ENCODE peak calls at places on chromosomes 7 and 10, in ten cellular contexts. O, T, Q, Z, H, G, F, A, B and Y are unnamed samples.

GRCh38 chr7:468681-469590 is 50.7 kb downstream of the PDGFA start:
- DNase-seq in Z (no peak), G (peak), F (no peak), Q (no peak), T (peak), B (peak), A (no peak), O (no peak), H (peak), Y (peak)

GRCh38 chr10:29105516-29106215 is 183.2 kb upstream of the LYZL1 start:
- DNase-seq in A (no peak), Z (no peak), H (peak), T (peak), O (no peak), F (no peak), G (peak), B (peak), Q (peak), Y (no peak)

GRCh38 chr7:98278936-98279335 is 2.5 kb upstream of the BRI3 start:
- DNase-seq in G (no peak), H (no peak), Q (no peak), T (no peak), Z (no peak), F (no peak), O (no peak), B (no peak), A (no peak), Y (no peak)

GRCh38 chr7:601573-602340 is 82.1 kb upstream of the PDGFA start:
- DNase-seq in Q (no peak), H (no peak), T (peak), G (no peak), Z (no peak), F (no peak), A (peak), O (peak), B (no peak), Y (no peak)

GRCh38 chr7:10429516-10429915 is 544.2 kb upstream of the PHF14 start:
- DNase-seq in T (no peak), Q (no peak), O (no peak), G (no peak), B (no peak), Z (no peak), F (peak), A (no peak), H (no peak), Y (no peak)

GRCh38 chr10:95290801-95291633 is at the start of gene PDLIM1:
- DNase-seq in Q (peak), O (peak), G (peak), B (no peak), F (no peak), T (peak), Z (no peak), A (peak), H (peak), Y (peak)

GRCh38 chr10:129888784-129889616 is 75.1 kb downstream of the EBF3 start:
- DNase-seq in T (peak), Q (peak), A (peak), B (no peak), F (peak), Z (no peak), H (peak), O (peak), G (no peak), Y (peak)

GRCh38 chr10:43252785-43253341 is 14.0 kb downstream of the RASGEF1A start:
- DNase-seq in F (no peak), G (no peak), H (no peak), B (no peak), O (peak), Q (no peak), A (no peak), T (no peak), Z (no peak), Y (peak)

GRCh38 chr7:121081327-121081936 is 92.9 kb downstream of the CPED1 start:
- DNase-seq in O (no peak), B (peak), H (peak), Z (peak), A (no peak), T (peak), Q (peak), F (peak), G (peak), Y (peak)

GRCh38 chr10:114683593-114683992 is 25.5 kb upstream of the ABLIM1 start:
- DNase-seq in Z (no peak), B (no peak), O (no peak), H (no peak), G (no peak), A (peak), Q (no peak), T (no peak), F (no peak), Y (no peak)

GRCh38 chr7:146150153-146150552 is 33.6 kb downstream of the CNTNAP2 start:
- DNase-seq in O (no peak), G (no peak), H (no peak), B (peak), A (no peak), F (no peak), Q (no peak), Z (no peak), T (peak), Y (no peak)

GRCh38 chr7:2716906-2717292 is 28.9 kb downstream of the AMZ1 start:
- DNase-seq in Z (no peak), A (no peak), B (no peak), F (no peak), Q (no peak), O (no peak), G (no peak), T (no peak), H (no peak), Y (peak)
- H3K4me3 ChIP-seq in Z (no peak), A (no peak), B (no peak), F (no peak), Q (no peak), O (no peak), G (no peak), T (no peak), H (no peak), Y (no peak)

DNA sequence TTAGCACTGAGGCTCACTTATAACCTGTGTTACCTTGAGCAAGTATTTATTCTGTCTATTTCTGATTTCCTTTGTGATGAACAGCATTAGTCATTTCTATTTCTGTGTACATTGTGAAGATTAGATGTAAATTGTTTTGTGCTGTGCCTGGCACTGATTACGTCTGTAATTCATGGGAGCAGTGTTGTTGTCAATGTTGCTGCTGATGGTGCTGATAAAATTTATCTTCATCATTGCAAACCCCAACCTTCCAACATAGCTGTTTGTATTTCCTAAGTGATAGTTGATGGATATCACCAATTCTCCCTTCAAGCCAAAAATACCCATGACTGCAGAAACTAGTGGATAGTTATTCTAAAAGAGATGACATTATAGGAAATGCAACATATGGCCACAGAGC is 400.5 kb upstream of the GRM3 start:
- DNase-seq in B (no peak), O (no peak), H (no peak), G (no peak), Q (no peak), A (no peak), Z (no peak), F (no peak), T (no peak), Y (no peak)
- H3K4me3 ChIP-seq in B (no peak), O (no peak), H (no peak), G (no peak), Q (no peak), A (no peak), Z (no peak), F (no peak), T (no peak), Y (no peak)

GRCh38 chr10:58268454-58268945 is 462 bp upstream of the CISD1 start:
- DNase-seq in H (no peak), G (no peak), T (no peak), Q (no peak), F (no peak), B (no peak), A (no peak), O (no peak), Z (no peak), Y (no peak)
- H3K4me3 ChIP-seq in H (peak), G (peak), T (peak), Q (peak), F (peak), B (peak), A (peak), O (peak), Z (peak), Y (peak)

DNA sequence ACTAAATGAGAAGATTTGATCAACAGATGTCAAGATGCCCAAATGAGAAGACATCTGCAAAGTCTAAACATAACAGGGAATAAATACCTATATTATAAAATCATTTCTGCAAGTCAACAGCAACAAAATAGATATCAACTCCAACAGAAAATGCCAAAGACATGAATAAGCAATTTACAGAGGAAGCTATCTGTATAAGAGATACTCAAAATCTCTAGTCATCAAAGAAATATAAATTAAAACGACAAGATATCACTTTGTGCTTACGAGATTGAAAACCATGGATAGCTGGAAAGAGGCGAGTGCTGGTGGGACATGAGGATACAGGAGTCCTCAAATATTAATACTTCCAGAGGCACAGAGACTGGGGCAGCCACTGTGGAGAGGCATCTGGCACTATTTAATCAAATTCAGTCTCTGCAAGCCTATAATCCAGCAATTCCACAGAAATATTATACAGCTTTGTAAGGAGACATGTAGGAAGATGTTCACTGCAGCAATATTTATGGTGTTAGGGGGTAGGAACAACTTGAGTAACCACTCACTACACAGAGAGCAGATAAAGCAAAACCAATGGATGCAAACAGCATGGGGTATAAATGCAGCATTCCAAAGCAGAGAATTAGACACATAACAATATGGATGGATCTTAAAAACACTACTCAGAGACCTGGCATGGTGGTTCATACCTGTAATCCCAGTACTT is 4.8 kb downstream of the DNMBP start:
- DNase-seq in H (no peak), Z (no peak), F (no peak), Q (no peak), O (no peak), T (peak), A (no peak), B (no peak), G (no peak), Y (no peak)
- H3K4me3 ChIP-seq in H (peak), Z (peak), F (no peak), Q (peak), O (no peak), T (peak), A (no peak), B (peak), G (peak), Y (no peak)

DNA sequence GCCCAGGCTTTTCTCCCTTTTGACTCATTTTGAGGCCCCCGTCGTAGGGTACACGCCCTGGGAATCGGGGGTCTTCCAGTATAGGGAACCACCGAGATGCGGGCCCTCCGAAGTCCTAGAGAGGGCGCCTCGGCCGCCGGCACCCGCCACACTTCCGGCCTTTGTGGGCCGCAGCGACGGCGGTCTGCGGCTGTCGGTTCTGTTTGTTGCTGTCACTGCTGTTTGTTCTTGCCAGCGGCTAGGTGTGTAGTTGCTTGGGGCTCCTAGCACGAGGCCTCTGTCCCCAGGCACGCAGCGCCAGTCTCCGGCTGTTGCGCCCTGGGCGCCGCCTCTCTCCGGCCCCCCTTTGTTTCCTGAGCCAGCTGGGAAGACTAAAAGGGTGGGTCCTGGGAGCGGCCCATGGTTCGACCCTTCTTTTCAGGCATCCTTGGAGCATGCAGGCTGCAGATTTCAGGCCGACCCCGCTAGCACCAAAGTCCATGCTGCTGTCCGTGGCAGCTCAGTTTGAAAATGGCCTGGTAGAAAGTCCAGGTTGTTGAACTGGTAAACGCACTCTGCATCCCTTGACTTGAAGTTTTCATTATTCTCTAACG is 17.8 kb upstream of the ZKSCAN1 start:
- DNase-seq in T (peak), F (peak), Q (no peak), H (peak), Z (no peak), O (no peak), B (no peak), A (peak), G (no peak), Y (peak)
- H3K4me3 ChIP-seq in T (peak), F (no peak), Q (no peak), H (peak), Z (no peak), O (peak), B (peak), A (peak), G (peak), Y (peak)

GRCh38 chr10:54722075-54722474 is 79.0 kb downstream of the PCDH15 start:
- DNase-seq in T (no peak), F (no peak), B (no peak), O (no peak), A (no peak), Z (no peak), G (no peak), H (no peak), Q (no peak), Y (no peak)
- H3K4me3 ChIP-seq in T (no peak), F (no peak), B (no peak), O (no peak), A (no peak), Z (no peak), G (no peak), H (no peak), Q (no peak), Y (no peak)

DNA sequence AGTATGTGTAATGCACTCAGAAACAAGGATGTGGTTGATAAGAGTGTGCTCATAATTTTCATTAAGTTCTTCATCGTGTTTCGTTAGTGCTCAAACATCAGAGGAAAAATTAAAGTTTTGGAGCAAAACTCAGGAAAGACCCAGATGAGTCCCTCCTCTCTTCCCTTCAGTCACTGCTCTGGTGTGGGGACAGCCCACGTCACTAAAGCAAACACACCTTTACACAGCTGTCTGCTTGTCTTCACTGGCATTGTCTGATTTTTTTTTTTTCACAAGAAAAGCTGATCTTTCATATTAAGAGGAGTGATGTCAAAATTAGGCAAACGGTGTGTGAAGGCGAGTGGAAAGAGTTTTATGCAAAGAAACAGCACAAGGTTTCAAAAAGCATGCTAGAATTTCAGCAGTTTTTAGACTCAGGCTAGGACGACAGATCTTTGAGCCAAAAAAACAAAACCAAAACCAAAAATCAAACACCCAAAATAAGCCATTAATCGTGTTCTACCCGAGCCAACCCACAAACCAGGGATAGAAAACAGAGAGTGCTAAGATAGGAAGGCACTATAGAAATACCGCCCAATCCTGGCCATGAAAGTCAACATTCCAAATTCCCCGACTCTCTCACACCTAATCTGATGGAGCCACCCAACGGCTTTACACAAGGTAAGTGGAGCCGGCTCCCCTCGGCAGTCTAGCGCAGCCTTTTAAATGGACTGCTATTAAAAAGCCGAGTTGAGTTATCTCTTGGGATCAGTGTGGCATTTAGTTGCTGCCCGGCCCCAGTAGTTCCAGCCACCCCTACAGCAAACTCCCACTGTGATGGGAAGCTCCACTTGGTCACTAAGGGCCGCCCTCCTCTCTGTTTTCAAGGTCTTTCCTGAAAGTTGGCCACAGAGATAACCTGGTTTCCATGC is 27.9 kb upstream of the GATA3 start:
- DNase-seq in Z (no peak), T (no peak), F (no peak), A (no peak), B (no peak), Q (no peak), O (no peak), H (no peak), G (no peak), Y (peak)
- H3K4me3 ChIP-seq in Z (no peak), T (no peak), F (no peak), A (no peak), B (peak), Q (peak), O (no peak), H (peak), G (no peak), Y (no peak)

GRCh38 chr10:123157210-123157609 is 3.0 kb downstream of the BUB3 start:
- DNase-seq in B (no peak), Z (no peak), F (no peak), T (peak), O (no peak), A (no peak), Q (no peak), H (peak), G (peak), Y (no peak)
- H3K4me3 ChIP-seq in B (no peak), Z (no peak), F (no peak), T (no peak), O (no peak), A (no peak), Q (peak), H (no peak), G (peak), Y (no peak)

GRCh38 chr10:11180228-11180627 is 162.6 kb downstream of the CELF2 start:
- DNase-seq in O (no peak), B (no peak), A (no peak), G (no peak), Z (no peak), F (no peak), Q (no peak), T (no peak), H (no peak), Y (no peak)

GRCh38 chr10:11177926-11178453 is 160.3 kb downstream of the CELF2 start:
- DNase-seq in G (no peak), H (no peak), A (no peak), F (no peak), Q (no peak), B (no peak), O (no peak), T (no peak), Z (no peak), Y (no peak)

GRCh38 chr10:11181996-11182395 is 164.3 kb downstream of the CELF2 start:
- DNase-seq in Z (no peak), O (peak), T (no peak), B (no peak), Q (no peak), F (no peak), G (peak), A (peak), H (no peak), Y (no peak)

GRCh38 chr10:11178606-11179221 is 161.0 kb downstream of the CELF2 start:
- DNase-seq in H (peak), Q (no peak), O (no peak), G (peak), Z (no peak), B (peak), T (no peak), F (no peak), A (peak), Y (no peak)

GRCh38 chr10:11179231-11180105 is 161.8 kb downstream of the CELF2 start:
- DNase-seq in Q (no peak), B (no peak), F (no peak), H (no peak), Z (no peak), A (no peak), O (no peak), T (no peak), G (no peak), Y (no peak)
- H3K4me3 ChIP-seq in Q (no peak), B (no peak), F (no peak), H (no peak), Z (no peak), A (no peak), O (no peak), T (no peak), G (no peak), Y (no peak)